ENCODE peak calls at places on chromosomes 2 and 18, in five cellular contexts. B is K562, Z is H1, P is GM12878, O is HepG2. G is an unnamed sample.

GRCh38 chr2:183024701-183025100 is 13.6 kb downstream of the NCKAP1 start:
- DNase-seq in O (no peak), Z (no peak), B (no peak), P (no peak), G (no peak)

GRCh38 chr2:189751080-189751658 is 11.4 kb downstream of the OSGEPL1 start:
- DNase-seq in B (peak; percentile 41), Z (no peak), P (no peak), O (peak; percentile 54), G (peak; percentile 77)

GRCh38 chr2:108927936-108928659 is 60.9 kb downstream of the EDAR start:
- DNase-seq in B (peak; percentile 57), P (no peak), Z (no peak), O (peak; percentile 51), G (peak; percentile 78)

GRCh38 chr2:194725169-194725568 is 931.9 kb upstream of the SLC39A10 start:
- DNase-seq in P (no peak), Z (no peak), B (no peak), O (no peak), G (no peak)

GRCh38 chr2:117703868-117704267 is 110.6 kb upstream of the DDX18 start:
- DNase-seq in O (no peak), Z (no peak), P (no peak), B (no peak), G (peak; percentile 14)

GRCh38 chr2:144515694-144516416 is 4.1 kb downstream of the ZEB2 start:
- DNase-seq in B (peak; percentile 49), P (no peak), O (no peak), Z (no peak), G (peak; percentile 75)

GRCh38 chr18:62279561-62279960 is 45.5 kb upstream of the TNFRSF11A start:
- DNase-seq in B (no peak), P (no peak), Z (no peak), O (no peak), G (peak; percentile 8)

GRCh38 chr2:147223119-147223518 is 621.7 kb upstream of the ACVR2A start:
- DNase-seq in P (no peak), Z (no peak), B (no peak), O (no peak), G (no peak)

GRCh38 chr18:46601338-46601908 is 55.6 kb downstream of the LOXHD1 start:
- DNase-seq in O (no peak), B (no peak), Z (no peak), P (no peak), G (no peak)

GRCh38 chr2:199932312-199932855 is 21.3 kb downstream of the C2orf69 start:
- DNase-seq in B (no peak), O (no peak), Z (no peak), P (no peak), G (no peak)

GRCh38 chr2:56337342-56337741 is 153.6 kb downstream of the CCDC85A start:
- DNase-seq in Z (no peak), B (no peak), O (no peak), P (no peak), G (no peak)

GRCh38 chr2:148614332-148615049 is 30.1 kb upstream of the EPC2 start:
- DNase-seq in Z (peak; percentile 36), O (no peak), P (peak; percentile 53), B (peak; percentile 35), G (peak; percentile 55)
- H3K27ac ChIP-seq in Z (peak overlapping the region; percentile 59), O (no peak overlapping the region), P (peak overlapping the region; percentile 60), B (peak overlapping the region; percentile 39), G (peak overlapping the region; percentile 85)

GRCh38 chr18:69491576-69491975 is 90.9 kb downstream of the DOK6 start:
- DNase-seq in B (no peak), O (no peak), P (no peak), Z (no peak), G (no peak)

GRCh38 chr18:69495841-69496533 is 95.3 kb downstream of the DOK6 start:
- DNase-seq in B (no peak), Z (no peak), O (no peak), P (no peak), G (no peak)

GRCh38 chr18:69492861-69493260 is 92.2 kb downstream of the DOK6 start:
- DNase-seq in Z (no peak), B (no peak), P (no peak), O (no peak), G (no peak)

GRCh38 chr18:69495338-69495737 is 94.7 kb downstream of the DOK6 start:
- DNase-seq in P (no peak), Z (no peak), O (no peak), B (no peak), G (no peak)

DNA sequence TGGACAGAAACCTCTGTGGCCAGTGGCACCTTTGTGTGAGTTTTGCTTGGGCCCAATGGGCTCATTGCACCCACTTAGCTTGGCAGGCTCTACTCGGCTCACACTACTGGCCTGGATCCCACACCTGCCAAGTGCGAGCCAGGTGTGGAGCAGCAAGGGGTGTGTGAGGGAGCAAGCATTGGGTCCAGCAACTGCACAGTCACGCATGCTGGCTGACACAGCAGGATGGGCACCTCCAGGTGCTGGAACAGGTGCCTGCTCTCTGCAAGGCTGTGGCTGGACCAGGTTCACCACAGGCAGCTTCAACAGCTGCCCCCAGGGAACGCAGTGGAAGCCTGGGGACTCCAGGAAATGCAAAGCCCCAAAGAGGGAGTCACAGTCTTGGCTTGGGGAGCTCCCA is 94.2 kb downstream of the DOK6 start:
- DNase-seq in Z (no peak), O (no peak), B (no peak), P (no peak), G (no peak)
- TF ChIP-seq CREB1 in Z (no peak), O (no peak), B (no peak), P (no peak), G (no peak)

GRCh38 chr2:4221434-4221833 is 518.1 kb downstream of the DCDC2C start:
- DNase-seq in B (no peak), O (no peak), P (no peak), Z (no peak), G (no peak)
- H3K4me2 ChIP-seq in B (no peak overlapping the region), O (no peak overlapping the region), P (no peak overlapping the region), Z (no peak overlapping the region), G (no peak overlapping the region)

GRCh38 chr2:136377423-136378382 is 259.8 kb upstream of the CXCR4 start:
- DNase-seq in O (no peak), P (no peak), Z (no peak), B (no peak), G (no peak)

GRCh38 chr2:136373035-136373434 is 255.1 kb upstream of the CXCR4 start:
- DNase-seq in O (no peak), Z (no peak), B (no peak), P (no peak), G (no peak)

GRCh38 chr2:136376798-136377211 is 258.9 kb upstream of the CXCR4 start:
- DNase-seq in Z (no peak), O (no peak), P (no peak), B (no peak), G (no peak)

GRCh38 chr2:136376211-136376610 is 258.3 kb upstream of the CXCR4 start:
- DNase-seq in B (no peak), P (no peak), Z (no peak), O (no peak), G (no peak)

DNA sequence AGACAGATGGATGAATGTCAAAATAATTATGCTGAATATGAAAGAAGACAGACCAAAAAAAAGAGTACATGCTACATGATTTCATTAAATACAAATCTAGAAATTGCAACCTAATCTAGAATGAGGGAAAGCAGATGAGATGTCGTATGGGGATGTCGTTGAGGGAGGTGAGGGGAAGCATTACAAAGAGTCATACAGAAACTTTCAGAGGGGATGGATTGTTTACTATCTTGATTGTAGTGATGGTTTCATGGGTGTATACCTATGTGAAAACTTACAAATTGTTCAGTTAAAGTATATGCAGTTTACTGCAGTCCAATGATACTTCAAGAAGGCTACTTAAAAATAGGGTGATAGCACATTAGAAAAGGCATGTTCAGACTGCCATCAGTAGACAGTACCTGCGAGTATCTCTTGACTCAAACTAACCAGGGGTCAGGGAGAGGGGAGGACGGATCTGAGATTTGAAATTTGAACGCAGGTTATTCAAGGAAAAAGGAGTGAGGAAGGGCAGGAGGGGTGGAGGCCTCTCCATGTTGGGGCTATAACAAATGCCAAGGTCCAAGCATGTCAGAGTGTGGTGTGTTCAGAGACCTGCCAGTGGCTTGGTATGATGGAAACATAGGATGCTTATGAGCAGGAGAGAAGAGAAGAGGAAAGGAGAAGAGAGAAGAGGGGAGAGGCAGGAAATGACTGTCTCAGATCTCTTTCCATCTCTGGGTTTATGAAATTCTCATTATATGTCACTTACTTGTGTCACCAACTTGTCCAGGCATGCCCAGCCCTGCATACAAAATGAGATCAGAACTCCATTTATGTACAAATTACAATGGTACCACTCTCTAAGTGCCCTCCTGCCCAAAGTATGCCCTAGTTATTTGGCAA is 257.3 kb upstream of the CXCR4 start:
- DNase-seq in B (no peak), O (no peak), Z (no peak), P (no peak), G (no peak)
- H3K27ac ChIP-seq in B (no peak overlapping the region), O (no peak overlapping the region), Z (no peak overlapping the region), P (peak overlapping the region; percentile 51), G (no peak overlapping the region)

DNA sequence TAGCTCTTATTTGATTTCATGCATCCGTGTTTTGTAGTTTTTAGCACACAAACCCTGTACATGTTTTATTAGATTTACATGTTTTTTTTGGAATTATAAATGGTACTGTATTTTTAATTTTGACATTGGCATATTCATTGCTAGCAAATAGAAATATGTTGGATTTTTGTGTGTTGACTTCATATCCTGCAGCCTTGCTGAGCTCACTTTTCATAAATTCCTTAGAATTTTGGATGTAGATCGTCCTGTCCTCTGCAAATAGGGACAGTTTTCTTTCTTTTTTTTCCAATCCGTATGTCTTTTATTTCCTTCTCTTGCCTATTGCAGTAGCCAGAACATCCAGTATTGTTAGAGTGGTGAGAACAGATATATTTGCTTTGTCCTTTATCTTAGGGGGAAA is 46.7 kb upstream of the GPR17 start:
- DNase-seq in Z (no peak), O (no peak), P (no peak), B (no peak), G (no peak)
- TF ChIP-seq CREB1 in Z (no peak), O (no peak), P (no peak), B (no peak), G (no peak)

DNA sequence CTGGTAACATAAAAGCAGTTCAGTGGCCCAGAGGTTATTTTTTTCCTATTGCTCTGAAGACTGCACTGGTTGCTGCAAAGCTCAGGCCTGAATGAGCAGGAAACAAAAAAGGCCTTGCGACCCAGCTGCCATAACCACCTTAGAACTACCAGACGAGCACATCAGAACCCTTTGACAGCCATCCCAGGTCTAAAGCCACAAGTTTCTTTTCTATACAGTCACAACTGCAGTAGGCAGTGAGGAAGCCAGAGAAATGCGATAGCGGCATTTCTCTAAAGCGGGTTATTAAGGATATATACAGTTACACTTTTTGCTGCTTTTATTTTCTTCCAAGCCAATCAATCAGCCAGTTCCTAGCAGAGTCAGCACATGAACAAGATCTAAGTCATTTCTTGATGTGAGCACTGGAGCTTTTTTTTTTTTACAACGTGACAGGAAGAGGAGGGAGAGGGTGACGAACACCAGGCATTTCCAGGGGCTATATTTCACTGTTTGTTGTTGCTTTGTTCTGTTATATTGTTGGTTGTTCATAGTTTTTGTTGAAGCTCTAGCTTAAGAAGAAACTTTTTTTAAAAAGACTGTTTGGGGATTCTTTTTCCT is 48.8 kb downstream of the FEZ2 start:
- DNase-seq in B (no peak), P (no peak), O (no peak), Z (no peak), G (no peak)
- H3K4me2 ChIP-seq in B (no peak overlapping the region), P (no peak overlapping the region), O (no peak overlapping the region), Z (no peak overlapping the region), G (no peak overlapping the region)

GRCh38 chr2:209191139-209191538 is 232.7 kb upstream of the MAP2 start:
- DNase-seq in O (no peak), B (no peak), P (no peak), Z (no peak), G (peak; percentile 7)

GRCh38 chr2:209189893-209190292 is 234.0 kb upstream of the MAP2 start:
- DNase-seq in O (no peak), P (no peak), B (no peak), Z (no peak), G (no peak)
- H3K27ac ChIP-seq in O (no peak overlapping the region), P (no peak overlapping the region), B (no peak overlapping the region), Z (no peak overlapping the region), G (no peak overlapping the region)